ENCODE peak calls at places on chromosomes 1 and 21, in five cellular contexts. U is foreskin fibroblast, A is K562, Z is AG09309, Q is fibroblast of the aortic adventitia. R is an unnamed sample.

GRCh38 chr1:205324781-205325180 is 3.2 kb upstream of the NUAK2 start:
- DNase-seq in Z (no peak), Q (no peak), A (no peak), U (no peak), R (no peak)

GRCh38 chr1:219276029-219276738 is 102.5 kb downstream of the LYPLAL1 start:
- DNase-seq in A (no peak), U (no peak), Q (no peak), Z (no peak), R (no peak)

GRCh38 chr21:17610862-17611261 is 1.8 kb downstream of the BTG3 start:
- DNase-seq in Q (no peak), Z (no peak), U (peak; percentile 16), A (no peak), R (peak; percentile 12)

GRCh38 chr1:245516178-245516829 is 361.5 kb downstream of the KIF26B start:
- DNase-seq in Q (no peak), U (peak; percentile 14), A (no peak), Z (no peak), R (no peak)

GRCh38 chr1:153361129-153362109 is 3.8 kb downstream of the S100A9 start:
- DNase-seq in U (no peak), A (no peak), Q (no peak), Z (no peak), R (no peak)

GRCh38 chr1:2594001-2594640 is 7.5 kb downstream of the PRXL2B start:
- DNase-seq in A (no peak), Q (peak; percentile 12), Z (no peak), U (peak; percentile 80), R (peak; percentile 1)

GRCh38 chr1:7474143-7474490 is 297.0 kb upstream of the VAMP3 start:
- DNase-seq in Z (no peak), A (no peak), U (no peak), Q (no peak), R (no peak)

GRCh38 chr1:106787511-106787910 is 269.0 kb upstream of the PRMT6 start:
- DNase-seq in Q (no peak), Z (no peak), U (no peak), A (no peak), R (no peak)

GRCh38 chr1:209355415-209355814 is 228.1 kb upstream of the CAMK1G start:
- DNase-seq in A (no peak), Z (no peak), U (no peak), Q (no peak), R (no peak)

GRCh38 chr1:67367370-67368345 is 60.0 kb downstream of the IL12RB2 start:
- DNase-seq in U (peak; percentile 53), Q (peak; percentile 39), A (peak; percentile 31), Z (no peak), R (no peak)

GRCh38 chr1:59026472-59026948 is 242.7 kb upstream of the JUN start:
- DNase-seq in Q (peak; percentile 87), U (peak; percentile 82), A (no peak), Z (peak; percentile 83), R (no peak)

GRCh38 chr1:85465099-85465790 is at the start of gene DDAH1:
- DNase-seq in Z (no peak), A (no peak), Q (peak; percentile 56), U (peak; percentile 90), R (peak; percentile 18)

GRCh38 chr1:193211539-193211938 is 25.1 kb upstream of the B3GALT2 start:
- DNase-seq in Q (peak; percentile 73), Z (peak; percentile 28), A (no peak), U (peak; percentile 86), R (no peak)

GRCh38 chr1:25107643-25108010 is 124.7 kb downstream of the SYF2 start:
- DNase-seq in U (no peak), Z (peak; percentile 77), Q (no peak), A (no peak), R (no peak)

GRCh38 chr21:38377165-38378093 is 120.6 kb downstream of the KCNJ15 start:
- DNase-seq in Z (no peak), Q (peak; percentile 19), A (no peak), U (no peak), R (no peak)

GRCh38 chr1:88980918-88981317 is 11.5 kb downstream of the KYAT3 start:
- DNase-seq in Q (peak; percentile 47), A (no peak), U (no peak), Z (no peak), R (no peak)

GRCh38 chr1:10210841-10211804 is 753 bp downstream of the KIF1B start:
- DNase-seq in Z (peak; percentile 88), U (peak; percentile 98), A (peak; percentile 70), Q (peak; percentile 98), R (peak; percentile 53)

GRCh38 chr1:206799311-206799710 is 27.0 kb upstream of the IL10 start:
- DNase-seq in A (no peak), Z (no peak), U (no peak), Q (peak; percentile 17), R (no peak)

GRCh38 chr21:32083175-32083574 is 195.7 kb downstream of the MIS18A start:
- DNase-seq in U (no peak), A (no peak), Q (no peak), Z (no peak), R (no peak)

GRCh38 chr1:24948072-24948827 is 18.2 kb upstream of the RUNX3 start:
- DNase-seq in A (no peak), U (no peak), Z (no peak), Q (no peak), R (no peak)

GRCh38 chr1:150528997-150529396 is 13.4 kb downstream of the FALEC start:
- DNase-seq in U (peak; percentile 79), Z (no peak), Q (peak; percentile 83), A (no peak), R (no peak)

GRCh38 chr21:33557447-33557846 is 14.6 kb downstream of the SON start:
- DNase-seq in U (no peak), Q (no peak), A (no peak), Z (no peak), R (no peak)

GRCh38 chr1:108079550-108079949 is 114.6 kb upstream of the VAV3 start:
- DNase-seq in A (peak; percentile 84), Z (no peak), U (no peak), Q (no peak), R (peak; percentile 79)

GRCh38 chr1:246778663-246779062 is 54.5 kb downstream of the SCCPDH start:
- DNase-seq in U (no peak), Z (no peak), Q (no peak), A (no peak), R (no peak)

GRCh38 chr1:51829058-51829457 is 49.5 kb downstream of the NRDC start:
- DNase-seq in U (no peak), Q (no peak), Z (no peak), A (no peak), R (no peak)

GRCh38 chr1:53335661-53336060 is 7.8 kb upstream of the LRP8 start:
- DNase-seq in U (no peak), A (no peak), Q (no peak), Z (no peak), R (no peak)

GRCh38 chr1:53338410-53338809 is 10.5 kb upstream of the LRP8 start:
- DNase-seq in A (no peak), Z (no peak), U (no peak), Q (no peak), R (no peak)

GRCh38 chr1:53336146-53336545 is 8.3 kb upstream of the LRP8 start:
- DNase-seq in Q (no peak), Z (no peak), U (no peak), A (no peak), R (no peak)

GRCh38 chr1:53339736-53340385 is 12.0 kb upstream of the LRP8 start:
- DNase-seq in Z (no peak), A (no peak), U (no peak), Q (no peak), R (no peak)

GRCh38 chr1:53337499-53337898 is 9.6 kb upstream of the LRP8 start:
- DNase-seq in Q (no peak), Z (no peak), U (no peak), A (no peak), R (no peak)
- TF ChIP-seq CTCF in Q (no peak), Z (no peak), U (no peak), A (no peak), R (no peak)

GRCh38 chr1:46991083-46991923 is 32.2 kb upstream of the CYP4X1 start:
- DNase-seq in Z (no peak), Q (no peak), U (no peak), A (peak; percentile 2), R (no peak)
- TF ChIP-seq CTCF in Z (no peak), Q (no peak), U (no peak), A (peak; percentile 38), R (no peak)

DNA sequence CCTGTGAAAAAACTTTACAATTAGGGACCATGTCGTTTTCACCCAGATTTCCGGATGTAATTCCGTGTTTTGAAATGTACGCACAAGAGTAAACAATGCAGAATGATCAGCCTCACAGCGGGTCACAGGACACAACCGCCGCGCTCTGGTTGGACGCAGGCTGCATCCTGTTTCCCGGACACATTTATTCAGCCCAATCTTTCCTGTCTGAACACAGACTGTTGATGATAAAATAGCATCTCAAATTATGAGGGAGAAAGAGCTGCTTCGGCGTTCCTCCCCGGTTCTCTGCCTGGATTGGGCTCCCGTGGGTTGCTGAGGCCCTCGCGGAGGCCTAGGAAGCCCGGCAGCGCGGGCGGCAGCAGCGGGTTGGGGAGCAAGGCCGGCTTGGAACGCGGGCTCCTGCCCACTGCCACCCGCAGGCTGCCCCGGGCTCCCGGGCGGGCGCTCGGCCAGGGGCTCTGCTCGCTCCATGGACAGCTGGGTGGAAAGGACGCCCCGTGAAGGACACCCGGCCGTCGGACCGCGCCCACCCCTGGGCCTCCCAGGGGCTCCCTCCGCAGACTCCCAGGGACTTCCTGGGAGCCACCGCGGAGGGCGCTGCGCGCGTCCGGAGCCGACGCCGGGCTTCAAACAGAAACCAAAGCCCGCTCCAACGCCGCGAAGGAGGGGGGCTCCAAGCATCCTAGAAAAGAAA is 122.4 kb downstream of the ESRRG start:
- DNase-seq in U (peak; percentile 91), A (no peak), Z (peak; percentile 17), Q (peak; percentile 64), R (no peak)
- TF ChIP-seq CTCF in U (peak; percentile 59), A (no peak), Z (peak; percentile 58), Q (peak; percentile 59), R (no peak)

GRCh38 chr1:155974208-155975165 is 3.9 kb downstream of the ARHGEF2 start:
- DNase-seq in U (no peak), Q (no peak), Z (no peak), A (no peak), R (no peak)
- TF ChIP-seq CTCF in U (no peak), Q (no peak), Z (no peak), A (no peak), R (no peak)

GRCh38 chr1:203037509-203038190 is 11.4 kb downstream of the PPFIA4 start:
- DNase-seq in A (peak; percentile 38), Z (no peak), U (no peak), Q (no peak), R (no peak)

GRCh38 chr1:203035111-203036000 is 9.1 kb downstream of the PPFIA4 start:
- DNase-seq in U (no peak), A (no peak), Z (no peak), Q (no peak), R (no peak)

GRCh38 chr1:203036537-203036936 is 10.2 kb downstream of the PPFIA4 start:
- DNase-seq in Z (no peak), A (no peak), U (no peak), Q (no peak), R (no peak)

GRCh38 chr1:203034422-203035110 is 8.3 kb downstream of the PPFIA4 start:
- DNase-seq in A (no peak), U (no peak), Z (no peak), Q (no peak), R (no peak)

GRCh38 chr1:203036135-203036534 is 9.8 kb downstream of the PPFIA4 start:
- DNase-seq in Q (no peak), U (no peak), Z (no peak), A (no peak), R (no peak)
- TF ChIP-seq CTCF in Q (no peak), U (no peak), Z (no peak), A (no peak), R (no peak)

GRCh38 chr1:223556414-223557124 is 108.9 kb downstream of the CAPN8 start:
- DNase-seq in U (peak; percentile 58), A (peak; percentile 76), Z (no peak), Q (peak; percentile 10), R (peak; percentile 75)
- TF ChIP-seq CTCF in U (peak; percentile 27), A (peak; percentile 91), Z (peak; percentile 56), Q (peak; percentile 45), R (peak; percentile 57)